ENCODE peak calls at places on chromosomes 11 and 22, in nine cellular contexts. W, A, L, I, U, G, Z, Q and B are unnamed samples.

GRCh38 chr11:9861860-9862725 is 198.2 kb downstream of the SWAP70 start:
- DNase-seq in G (peak; percentile 29), L (peak; percentile 67), Q (peak; percentile 58), Z (peak; percentile 25), I (peak; percentile 34), A (peak; percentile 36), W (peak; percentile 27), U (peak; percentile 58), B (no peak)

GRCh38 chr22:24428751-24429410 is 1.5 kb downstream of the ADORA2A start:
- DNase-seq in U (no peak), W (peak; percentile 25), Z (no peak), Q (no peak), A (no peak), I (no peak), L (no peak), G (no peak), B (no peak)

GRCh38 chr11:78654866-78655265 is 80.2 kb upstream of the NARS2 start:
- DNase-seq in G (no peak), Q (no peak), Z (no peak), A (no peak), I (no peak), L (peak; percentile 14), U (no peak), W (no peak), B (no peak)

GRCh38 chr11:68503281-68503687 is 42.7 kb downstream of the PPP6R3 start:
- DNase-seq in L (no peak), G (no peak), I (no peak), A (no peak), U (no peak), W (no peak), Q (no peak), Z (no peak), B (no peak)

GRCh38 chr11:27317751-27318150 is 45.3 kb downstream of the CCDC34 start:
- DNase-seq in A (no peak), Q (no peak), L (no peak), G (no peak), U (peak; percentile 45), I (no peak), W (no peak), Z (no peak), B (no peak)

GRCh38 chr11:2943711-2944118 is 14.5 kb upstream of the PHLDA2 start:
- DNase-seq in W (no peak), G (no peak), Z (no peak), A (peak; percentile 17), I (no peak), U (no peak), L (no peak), Q (no peak), B (no peak)

GRCh38 chr22:48428556-48429371 is 1398.9 kb downstream of the BRD1 start:
- DNase-seq in Q (no peak), I (no peak), Z (no peak), A (no peak), W (no peak), L (no peak), U (no peak), G (no peak), B (no peak)

GRCh38 chr22:30425616-30426394 is at the start of gene MTFP1:
- DNase-seq in Q (peak; percentile 25), G (peak; percentile 49), Z (peak; percentile 39), W (peak; percentile 74), A (peak; percentile 64), U (peak; percentile 44), L (peak; percentile 83), I (peak; percentile 35), B (no peak)

DNA sequence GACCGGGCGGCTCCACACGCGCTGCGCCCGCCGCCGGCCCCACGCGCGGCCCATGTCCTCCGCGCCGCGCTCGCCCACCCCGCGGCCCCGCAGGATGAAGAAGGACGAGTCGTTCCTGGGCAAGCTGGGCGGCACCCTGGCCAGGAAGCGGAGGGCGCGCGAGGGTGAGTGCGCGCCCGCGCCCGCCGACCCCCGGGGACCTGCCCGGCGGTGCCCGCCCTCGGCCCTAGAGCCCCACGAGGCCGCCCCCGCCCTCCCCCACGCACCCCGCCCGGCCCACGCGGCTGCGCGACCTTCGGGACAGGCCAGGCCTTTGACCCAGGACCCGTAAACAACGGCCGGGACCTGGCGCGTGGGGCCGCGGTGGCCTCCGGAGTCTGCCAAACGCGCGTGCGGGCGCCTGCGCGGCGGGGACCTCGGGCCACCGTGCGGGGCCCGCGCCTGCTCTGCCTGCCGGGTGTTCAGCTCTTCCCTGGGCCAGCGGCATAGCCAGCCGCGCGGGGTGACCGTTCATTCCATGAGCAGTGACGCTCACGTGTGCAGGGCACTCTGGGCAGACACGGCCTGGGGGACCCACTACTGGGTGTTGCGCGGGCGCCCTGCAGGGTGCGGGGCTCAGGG is at the start of gene PARVB:
- DNase-seq in L (peak; percentile 53), Z (no peak), G (peak; percentile 36), W (peak; percentile 48), A (peak; percentile 26), I (no peak), Q (no peak), U (no peak), B (no peak)
- TF ChIP-seq POLR2A in L (no peak), Z (no peak), G (peak; percentile 69), W (peak; percentile 11), A (no peak), I (no peak), Q (peak; percentile 5), U (peak; percentile 4), B (no peak)

GRCh38 chr11:65013692-65014145 is 241 bp upstream of the ARL2 start:
- DNase-seq in Q (peak; percentile 80), L (no peak), A (peak; percentile 93), G (peak; percentile 95), Z (peak; percentile 80), W (peak; percentile 94), I (peak; percentile 88), U (no peak), B (peak; percentile 93)

GRCh38 chr11:65013130-65013691 is 749 bp upstream of the ARL2 start:
- DNase-seq in G (no peak), W (peak; percentile 89), Q (peak; percentile 91), Z (peak; percentile 86), I (peak; percentile 84), L (peak; percentile 93), A (peak; percentile 92), U (peak; percentile 94), B (no peak)

GRCh38 chr11:65016705-65017104 is 2.7 kb downstream of the ARL2 start:
- DNase-seq in Z (no peak), L (no peak), Q (no peak), A (no peak), U (no peak), G (no peak), I (no peak), W (no peak), B (no peak)

GRCh38 chr11:65017927-65018326 is 4.0 kb downstream of the ARL2 start:
- DNase-seq in A (no peak), G (no peak), U (no peak), L (no peak), I (no peak), Z (no peak), W (no peak), Q (no peak), B (no peak)

DNA sequence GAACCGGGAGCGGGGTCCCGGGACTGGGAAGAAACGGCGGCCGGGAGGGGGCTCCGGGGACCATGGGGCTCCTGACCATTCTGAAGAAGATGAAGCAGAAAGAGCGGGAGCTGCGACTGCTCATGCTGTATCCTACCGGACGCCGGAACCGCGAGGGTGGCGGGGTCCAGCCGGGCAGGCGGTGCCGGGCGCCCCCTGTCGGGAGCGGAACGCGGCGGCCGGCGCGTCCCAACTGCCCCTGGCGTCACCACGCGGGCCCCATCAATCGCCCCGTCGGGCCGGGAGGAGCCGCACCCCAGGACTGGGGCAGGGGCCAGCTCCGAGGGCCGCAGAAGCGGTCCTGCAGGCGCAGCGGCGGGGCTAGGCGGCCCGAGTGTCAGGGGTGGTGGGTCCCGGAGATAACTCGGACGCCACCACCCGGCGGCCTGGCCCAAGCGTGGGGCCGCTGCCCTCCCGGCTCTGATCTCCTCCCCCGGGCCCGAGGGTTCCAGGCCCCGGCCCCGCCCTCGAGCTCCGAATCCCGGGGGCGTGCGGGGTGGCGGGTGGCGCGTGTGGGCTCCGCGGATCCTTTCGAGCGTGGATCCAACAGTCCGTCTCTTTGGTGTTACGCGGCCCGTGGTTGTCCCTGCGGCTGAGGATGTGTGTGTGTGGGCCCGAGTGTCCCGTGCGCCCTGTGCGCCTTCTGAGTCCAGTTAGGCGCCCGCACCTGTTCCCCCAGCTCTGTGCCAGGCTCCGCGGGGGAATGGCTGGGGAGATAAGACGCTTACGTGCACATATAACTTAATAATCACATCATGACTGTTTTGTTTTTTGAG is at the start of gene ARL2:
- DNase-seq in Q (peak; percentile 15), I (peak; percentile 12), W (no peak), A (no peak), U (peak; percentile 91), G (peak; percentile 98), Z (no peak), L (peak; percentile 94), B (no peak)
- TF ChIP-seq POLR2A in Q (no peak), I (no peak), W (peak; percentile 13), A (no peak), U (peak; percentile 26), G (peak; percentile 72), Z (no peak), L (peak; percentile 52), B (no peak)

GRCh38 chr11:978073-978720 is 52.5 kb downstream of the AP2A2 start:
- DNase-seq in Q (no peak), A (no peak), G (no peak), W (no peak), U (no peak), Z (no peak), L (no peak), I (no peak), B (no peak)

GRCh38 chr11:973237-973636 is 47.6 kb downstream of the AP2A2 start:
- DNase-seq in G (no peak), W (no peak), I (no peak), Z (no peak), U (no peak), A (no peak), Q (no peak), L (no peak), B (no peak)

GRCh38 chr11:976431-977160 is 50.9 kb downstream of the AP2A2 start:
- DNase-seq in Z (no peak), U (no peak), Q (peak; percentile 19), A (no peak), W (no peak), I (no peak), G (no peak), L (no peak), B (no peak)

GRCh38 chr11:978781-979180 is 53.1 kb downstream of the AP2A2 start:
- DNase-seq in U (no peak), A (no peak), Q (no peak), Z (no peak), G (no peak), I (no peak), W (no peak), L (no peak), B (no peak)

GRCh38 chr11:975824-976223 is 50.2 kb downstream of the AP2A2 start:
- DNase-seq in L (peak; percentile 69), Z (no peak), W (no peak), G (no peak), U (peak; percentile 57), A (no peak), Q (no peak), I (no peak), B (no peak)
- TF ChIP-seq POLR2A in L (no peak), Z (no peak), W (no peak), G (no peak), U (no peak), A (no peak), Q (no peak), I (no peak), B (no peak)

GRCh38 chr11:65421204-65422103 is 1.1 kb upstream of the NEAT1 start:
- DNase-seq in W (peak; percentile 93), G (no peak), L (peak; percentile 60), U (peak; percentile 79), I (peak; percentile 98), A (peak; percentile 96), Z (peak; percentile 98), Q (peak; percentile 99), B (peak; percentile 100)

GRCh38 chr11:65420506-65421203 is 1.9 kb upstream of the NEAT1 start:
- DNase-seq in W (no peak), L (no peak), U (no peak), G (no peak), I (no peak), A (no peak), Q (no peak), Z (no peak), B (no peak)

GRCh38 chr11:65423516-65424199 is 1.1 kb downstream of the NEAT1 start:
- DNase-seq in U (no peak), A (no peak), W (peak; percentile 37), G (no peak), I (no peak), Q (peak; percentile 29), Z (no peak), L (no peak), B (peak; percentile 93)

GRCh38 chr11:65422633-65423515 is at the start of gene NEAT1:
- DNase-seq in Z (peak; percentile 96), U (no peak), G (no peak), L (peak; percentile 89), A (peak; percentile 96), Q (peak; percentile 99), I (peak; percentile 97), W (peak; percentile 98), B (peak; percentile 96)

DNA sequence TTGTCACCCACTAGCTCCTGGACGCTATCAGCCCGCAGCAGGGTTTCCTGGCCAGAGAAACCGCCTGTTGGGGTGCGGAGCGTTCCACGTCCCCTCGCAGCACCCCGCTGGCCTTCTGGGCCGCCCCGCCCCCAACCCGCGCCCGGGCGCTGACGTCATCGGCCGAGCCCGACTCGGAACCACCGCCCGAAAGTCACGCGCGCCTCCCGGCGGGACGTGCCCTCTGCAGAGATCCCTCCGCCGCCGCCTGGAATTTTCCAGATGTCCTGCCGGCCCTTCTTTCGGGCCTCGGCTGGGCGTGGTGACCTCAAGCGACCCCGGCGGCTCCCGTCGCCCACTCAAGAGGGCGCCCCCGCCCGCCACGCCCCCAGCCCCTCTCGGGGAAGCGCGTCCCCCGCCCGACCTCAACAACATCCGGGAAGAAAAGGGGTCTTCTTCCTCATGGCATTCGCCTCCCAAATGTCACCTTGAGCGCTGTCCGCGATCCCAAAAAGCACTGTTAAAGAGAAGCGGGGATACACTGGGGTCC is 430 bp upstream of the NEAT1 start:
- DNase-seq in W (peak; percentile 99), Z (peak; percentile 95), L (peak; percentile 94), A (peak; percentile 99), I (peak; percentile 96), Q (peak; percentile 95), U (no peak), G (no peak), B (peak; percentile 96)
- TF ChIP-seq POLR2A in W (no peak), Z (peak; percentile 94), L (no peak), A (peak; percentile 95), I (peak; percentile 61), Q (peak; percentile 86), U (no peak), G (no peak), B (no peak)